ENCODE peak calls at places on chromosomes 1 and 21, in four cellular contexts. One of them, this sample, is unnamed.

GRCh38 chr1:218209351-218209861 is 75.7 kb upstream of the RRP15 start:
- DNase-seq in spleen: no peak
- DNase-seq in right lobe of liver: no peak
- DNase-seq in lower lobe of right lung: no peak
- DNase-seq in this sample: no peak

GRCh38 chr1:178052650-178053461 is 41.0 kb upstream of the RASAL2 start:
- DNase-seq in spleen: no peak
- DNase-seq in lower lobe of right lung: no peak
- DNase-seq in right lobe of liver: no peak
- DNase-seq in this sample: no peak

GRCh38 chr1:37932759-37933158 is 14.1 kb downstream of the INPP5B start:
- DNase-seq in right lobe of liver: no peak
- DNase-seq in spleen: no peak
- DNase-seq in lower lobe of right lung: no peak
- DNase-seq in this sample: no peak

GRCh38 chr1:66274634-66275033 is 259.3 kb upstream of the SGIP1 start:
- DNase-seq in right lobe of liver: no peak
- DNase-seq in lower lobe of right lung: no peak
- DNase-seq in spleen: no peak
- DNase-seq in this sample: no peak

GRCh38 chr1:212783976-212784375 is 7.6 kb downstream of the NSL1 start:
- DNase-seq in spleen: no peak
- DNase-seq in right lobe of liver: no peak
- DNase-seq in lower lobe of right lung: no peak
- DNase-seq in this sample: no peak

GRCh38 chr1:10906866-10907519 is 105.5 kb upstream of the TARDBP start:
- DNase-seq in lower lobe of right lung: no peak
- DNase-seq in right lobe of liver: no peak
- DNase-seq in spleen: peak; percentile 45
- DNase-seq in this sample: no peak

GRCh38 chr21:46443910-46444309 is 14.8 kb upstream of the DIP2A start:
- DNase-seq in lower lobe of right lung: no peak
- DNase-seq in right lobe of liver: no peak
- DNase-seq in spleen: no peak
- DNase-seq in this sample: no peak

GRCh38 chr1:73978964-73979363 is 219.0 kb downstream of the LRRIQ3 start:
- DNase-seq in spleen: no peak
- DNase-seq in right lobe of liver: no peak
- DNase-seq in lower lobe of right lung: no peak
- DNase-seq in this sample: no peak

GRCh38 chr1:177780096-177780700 is 189.7 kb downstream of the SEC16B start:
- DNase-seq in lower lobe of right lung: no peak
- DNase-seq in right lobe of liver: no peak
- DNase-seq in spleen: no peak
- DNase-seq in this sample: no peak

GRCh38 chr1:109249654-109250401 is 489 bp downstream of the CELSR2 start:
- DNase-seq in right lobe of liver: no peak
- DNase-seq in spleen: peak; percentile 78
- DNase-seq in lower lobe of right lung: no peak
- DNase-seq in this sample: no peak

GRCh38 chr21:27647401-27647800 is 680.5 kb upstream of the ADAMTS5 start:
- DNase-seq in lower lobe of right lung: no peak
- DNase-seq in spleen: no peak
- DNase-seq in right lobe of liver: no peak
- DNase-seq in this sample: no peak

GRCh38 chr1:94258873-94259331 is 21.5 kb upstream of the ARHGAP29 start:
- DNase-seq in right lobe of liver: peak; percentile 39
- DNase-seq in spleen: no peak
- DNase-seq in lower lobe of right lung: no peak
- DNase-seq in this sample: peak; percentile 42

GRCh38 chr1:66933887-66934700 is 9.3 kb downstream of the MIER1 start:
- DNase-seq in lower lobe of right lung: no peak
- DNase-seq in right lobe of liver: no peak
- DNase-seq in spleen: no peak
- DNase-seq in this sample: no peak

GRCh38 chr1:46705408-46705807 is 13.5 kb downstream of the EFCAB14 start:
- DNase-seq in lower lobe of right lung: no peak
- DNase-seq in right lobe of liver: no peak
- DNase-seq in spleen: no peak
- DNase-seq in this sample: no peak

GRCh38 chr1:27402349-27402754 is 9.9 kb downstream of the GPR3 start:
- DNase-seq in right lobe of liver: peak; percentile 74
- DNase-seq in lower lobe of right lung: peak; percentile 86
- DNase-seq in spleen: peak; percentile 91
- DNase-seq in this sample: peak; percentile 83

GRCh38 chr1:156004843-156005593 is 15.7 kb downstream of the SSR2 start:
- DNase-seq in spleen: peak; percentile 44
- DNase-seq in right lobe of liver: no peak
- DNase-seq in lower lobe of right lung: no peak
- DNase-seq in this sample: no peak

GRCh38 chr21:35048183-35048601 is 910 bp downstream of the RUNX1 start:
- DNase-seq in spleen: peak; percentile 90
- DNase-seq in right lobe of liver: no peak
- DNase-seq in lower lobe of right lung: peak; percentile 67
- DNase-seq in this sample: no peak

GRCh38 chr1:210259496-210259895 is 26.9 kb downstream of the SERTAD4 start:
- DNase-seq in lower lobe of right lung: no peak
- DNase-seq in spleen: no peak
- DNase-seq in right lobe of liver: no peak
- DNase-seq in this sample: no peak

GRCh38 chr1:201731142-201731541 is 97.8 kb upstream of the IPO9 start:
- DNase-seq in lower lobe of right lung: no peak
- DNase-seq in spleen: no peak
- DNase-seq in right lobe of liver: no peak
- DNase-seq in this sample: no peak

GRCh38 chr1:179706339-179706941 is 36.7 kb upstream of the FAM163A start:
- DNase-seq in spleen: no peak
- DNase-seq in right lobe of liver: peak; percentile 28
- DNase-seq in lower lobe of right lung: no peak
- DNase-seq in this sample: peak; percentile 64

GRCh38 chr21:42305707-42306147 is 9.5 kb downstream of the TFF3 start:
- DNase-seq in lower lobe of right lung: no peak
- DNase-seq in spleen: peak; percentile 65
- DNase-seq in right lobe of liver: no peak
- DNase-seq in this sample: no peak

GRCh38 chr1:228031276-228031995 is 24.6 kb downstream of the WNT3A start:
- DNase-seq in spleen: peak; percentile 40
- DNase-seq in lower lobe of right lung: peak; percentile 31
- DNase-seq in right lobe of liver: no peak
- DNase-seq in this sample: peak; percentile 2

GRCh38 chr1:203316626-203317093 is 11.3 kb downstream of the BTG2 start:
- DNase-seq in right lobe of liver: no peak
- DNase-seq in spleen: no peak
- DNase-seq in lower lobe of right lung: no peak
- DNase-seq in this sample: peak; percentile 93

GRCh38 chr1:160129046-160129445 is 13.5 kb downstream of the ATP1A2 start:
- DNase-seq in right lobe of liver: no peak
- DNase-seq in lower lobe of right lung: no peak
- DNase-seq in spleen: peak; percentile 31
- DNase-seq in this sample: no peak

GRCh38 chr1:194477908-194478307 is 1291.5 kb upstream of the B3GALT2 start:
- DNase-seq in spleen: no peak
- DNase-seq in right lobe of liver: no peak
- DNase-seq in lower lobe of right lung: no peak
- DNase-seq in this sample: no peak

GRCh38 chr1:40651138-40651857 is 14.2 kb downstream of the RIMS3 start:
- DNase-seq in lower lobe of right lung: no peak
- DNase-seq in right lobe of liver: no peak
- DNase-seq in spleen: peak; percentile 25
- DNase-seq in this sample: peak; percentile 53

GRCh38 chr1:66295821-66296220 is 238.1 kb upstream of the SGIP1 start:
- DNase-seq in spleen: no peak
- DNase-seq in right lobe of liver: no peak
- DNase-seq in lower lobe of right lung: no peak
- DNase-seq in this sample: no peak

GRCh38 chr21:42560517-42561179 is 47.0 kb downstream of the SLC37A1 start:
- DNase-seq in spleen: peak; percentile 58
- DNase-seq in right lobe of liver: no peak
- DNase-seq in lower lobe of right lung: no peak
- DNase-seq in this sample: no peak

GRCh38 chr21:41884501-41885030 is 5.4 kb upstream of the PRDM15 start:
- DNase-seq in right lobe of liver: no peak
- DNase-seq in spleen: peak; percentile 72
- DNase-seq in lower lobe of right lung: no peak
- DNase-seq in this sample: no peak

GRCh38 chr1:237570530-237570929 is 320.2 kb downstream of the ZP4 start:
- DNase-seq in lower lobe of right lung: no peak
- DNase-seq in spleen: no peak
- DNase-seq in right lobe of liver: no peak
- DNase-seq in this sample: no peak
- TF ChIP-seq CTCF in lower lobe of right lung: peak; percentile 12
- TF ChIP-seq CTCF in spleen: no peak
- TF ChIP-seq CTCF in right lobe of liver: no peak
- TF ChIP-seq CTCF in this sample: no peak

DNA sequence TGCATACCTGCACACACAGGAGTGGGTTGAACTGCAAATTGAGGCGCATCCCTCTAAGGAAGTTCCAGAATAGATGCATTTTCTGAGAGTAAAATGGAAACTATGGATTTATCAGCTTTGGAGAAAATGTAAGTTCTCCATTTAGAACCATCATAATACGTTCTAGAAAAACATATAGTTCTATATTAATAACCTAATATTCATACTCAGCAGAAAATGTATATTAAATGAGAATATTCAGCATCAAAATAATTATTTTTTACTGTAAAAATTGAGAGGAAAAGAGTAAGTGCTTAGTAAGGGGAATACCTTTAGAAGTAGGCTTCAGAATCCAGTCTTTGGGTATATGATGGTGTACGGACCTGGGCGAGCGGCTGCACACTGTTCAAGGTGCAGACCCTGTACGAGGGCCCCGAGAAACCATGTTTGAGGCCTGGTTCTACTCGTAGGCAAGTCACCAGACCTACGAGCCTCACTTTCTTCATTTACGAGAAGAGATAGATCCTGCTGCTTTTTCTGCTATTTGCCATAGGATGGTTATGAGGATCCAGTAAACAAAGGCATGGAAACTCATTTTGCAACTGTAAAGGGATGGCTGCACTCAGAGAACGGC is 6.8 kb downstream of the CD247 start:
- DNase-seq in right lobe of liver: no peak
- DNase-seq in lower lobe of right lung: no peak
- DNase-seq in spleen: no peak
- DNase-seq in this sample: no peak
- H3K9me3 ChIP-seq in right lobe of liver: no peaks in the 10 kb centered on the region
- H3K9me3 ChIP-seq in lower lobe of right lung: no peaks in the 10 kb centered on the region
- H3K9me3 ChIP-seq in spleen: no peaks in the 10 kb centered on the region
- H3K9me3 ChIP-seq in this sample: no peaks in the 10 kb centered on the region

GRCh38 chr1:111507411-111508201 is 4.2 kb upstream of the ADORA3 start:
- DNase-seq in lower lobe of right lung: peak; percentile 89
- DNase-seq in spleen: peak; percentile 96
- DNase-seq in right lobe of liver: peak; percentile 74
- DNase-seq in this sample: peak; percentile 61
- TF ChIP-seq CTCF in lower lobe of right lung: no peak
- TF ChIP-seq CTCF in spleen: no peak
- TF ChIP-seq CTCF in right lobe of liver: no peak
- TF ChIP-seq CTCF in this sample: peak; percentile 3

DNA sequence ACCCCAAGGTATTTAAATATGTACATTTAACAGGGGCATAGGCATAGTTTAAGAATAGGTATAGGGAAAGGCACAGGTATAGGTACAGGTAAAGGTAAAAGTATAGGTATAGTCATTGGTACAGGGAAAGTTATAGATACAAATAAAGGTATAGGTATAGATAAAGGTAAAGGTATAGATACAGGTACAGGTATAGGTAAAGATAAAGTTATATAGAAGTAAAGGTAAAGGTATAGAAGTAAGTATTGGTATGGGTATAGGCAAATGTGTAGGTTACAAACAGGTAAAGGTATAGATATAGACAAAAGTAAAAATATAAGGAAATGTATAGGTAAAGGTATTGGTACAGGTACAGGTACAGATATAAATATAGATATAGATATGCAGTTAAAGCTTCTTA is 137.2 kb downstream of the PCNX2 start:
- DNase-seq in spleen: no peak
- DNase-seq in lower lobe of right lung: no peak
- DNase-seq in right lobe of liver: no peak
- DNase-seq in this sample: no peak
- H3K9me3 ChIP-seq in spleen: peaks cover under 1% of the 10 kb centered on the region
- H3K9me3 ChIP-seq in lower lobe of right lung: no peaks in the 10 kb centered on the region
- H3K9me3 ChIP-seq in right lobe of liver: no peaks in the 10 kb centered on the region
- H3K9me3 ChIP-seq in this sample: no peaks in the 10 kb centered on the region

GRCh38 chr1:61337471-61337870 is 255.1 kb downstream of the NFIA start:
- DNase-seq in right lobe of liver: no peak
- DNase-seq in spleen: no peak
- DNase-seq in lower lobe of right lung: no peak
- DNase-seq in this sample: no peak

GRCh38 chr1:61341426-61341825 is 259.1 kb downstream of the NFIA start:
- DNase-seq in right lobe of liver: no peak
- DNase-seq in lower lobe of right lung: peak; percentile 69
- DNase-seq in spleen: no peak
- DNase-seq in this sample: no peak

GRCh38 chr1:61337037-61337436 is 254.7 kb downstream of the NFIA start:
- DNase-seq in spleen: no peak
- DNase-seq in lower lobe of right lung: no peak
- DNase-seq in right lobe of liver: no peak
- DNase-seq in this sample: no peak

GRCh38 chr1:61338899-61339298 is 256.5 kb downstream of the NFIA start:
- DNase-seq in right lobe of liver: no peak
- DNase-seq in spleen: no peak
- DNase-seq in lower lobe of right lung: no peak
- DNase-seq in this sample: peak; percentile 36

DNA sequence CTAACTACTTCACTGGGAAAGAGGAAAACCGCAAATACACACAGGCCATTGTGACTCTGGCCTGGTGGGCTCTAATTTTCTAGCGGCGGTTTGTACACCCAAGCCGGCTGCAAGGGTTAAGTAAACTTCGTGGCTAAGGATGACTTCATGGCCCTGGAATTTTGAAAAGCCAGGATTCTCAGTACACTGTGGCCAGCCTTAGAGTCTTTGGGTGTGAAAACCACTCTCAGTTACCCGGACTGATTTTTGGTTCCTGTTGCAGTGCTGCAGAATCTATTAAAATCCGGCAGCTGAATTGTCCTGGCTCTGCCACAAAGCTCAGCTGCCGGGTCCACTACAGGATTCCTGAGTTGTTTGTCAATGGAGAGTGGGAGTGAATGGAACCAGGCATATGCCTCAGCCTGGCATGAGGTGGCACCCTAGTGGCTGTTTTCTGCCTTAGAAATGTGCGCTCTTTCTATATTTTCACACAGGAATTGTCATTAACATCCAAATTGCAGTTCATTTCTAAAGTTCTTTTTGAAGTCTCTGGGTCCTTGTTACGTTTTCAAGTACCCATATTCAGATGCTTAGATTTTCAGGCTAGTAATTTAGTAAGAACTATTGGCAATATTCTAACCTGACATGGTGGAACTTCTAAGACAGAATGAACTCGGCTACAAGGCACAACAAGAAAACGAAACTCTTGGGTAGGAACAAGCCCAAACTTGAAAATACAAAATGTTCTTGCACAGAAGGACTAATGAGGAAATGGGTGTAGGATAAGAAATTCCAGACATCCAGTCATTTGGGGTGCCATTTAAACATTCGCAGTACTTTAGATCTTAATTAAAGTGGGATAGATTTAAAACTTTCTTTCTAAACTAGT is 255.9 kb downstream of the NFIA start:
- DNase-seq in lower lobe of right lung: peak; percentile 66
- DNase-seq in spleen: no peak
- DNase-seq in right lobe of liver: peak; percentile 65
- DNase-seq in this sample: peak; percentile 87
- TF ChIP-seq CTCF in lower lobe of right lung: peak; percentile 77
- TF ChIP-seq CTCF in spleen: peak; percentile 35
- TF ChIP-seq CTCF in right lobe of liver: peak; percentile 60
- TF ChIP-seq CTCF in this sample: peak; percentile 89

GRCh38 chr21:15755125-15755524 is 25.3 kb downstream of the USP25 start:
- DNase-seq in right lobe of liver: no peak
- DNase-seq in lower lobe of right lung: no peak
- DNase-seq in spleen: no peak
- DNase-seq in this sample: no peak
- H3K9me3 ChIP-seq in right lobe of liver: no peaks in the 10 kb centered on the region
- H3K9me3 ChIP-seq in lower lobe of right lung: peaks cover 4% of the 10 kb centered on the region
- H3K9me3 ChIP-seq in spleen: peaks cover 12% of the 10 kb centered on the region
- H3K9me3 ChIP-seq in this sample: no peaks in the 10 kb centered on the region